ENCODE peak calls at places on chromosomes 6 and 20, in ten cellular contexts. E is astrocyte of the spinal cord; P is choroid plexus epithelial cell; H is astrocyte of the cerebellum; Z is CD4-positive, alpha-beta T cell; Y is HCT116; J is left ventricle myocardium inferior; U is fibroblast of the aortic adventitia; L is suprapubic skin; V is psoas muscle. N is an unnamed sample.

GRCh38 chr6:137776786-137777185 is 90.3 kb upstream of the TNFAIP3 start:
- DNase-seq in E (no peak), J (no peak), Z (no peak), H (no peak), Y (no peak), U (peak; percentile 46), P (peak; percentile 77), L (no peak), V (no peak), N (no peak)

GRCh38 chr20:33626190-33626589 is 35.9 kb upstream of the C20orf144 start:
- DNase-seq in E (no peak), L (no peak), U (no peak), H (no peak), Z (no peak), P (no peak), V (no peak), Y (no peak), J (no peak), N (no peak)

GRCh38 chr20:41329435-41330342 is 10.9 kb upstream of the LPIN3 start:
- DNase-seq in Y (peak; percentile 26), H (peak; percentile 73), P (peak; percentile 95), L (no peak), J (peak; percentile 77), E (peak; percentile 96), U (peak; percentile 92), V (peak; percentile 92), Z (peak; percentile 22), N (peak; percentile 75)

GRCh38 chr6:158620963-158621693 is 23.4 kb downstream of the DYNLT1 start:
- DNase-seq in Z (no peak), J (no peak), P (no peak), E (no peak), Y (no peak), H (no peak), U (no peak), V (no peak), L (no peak), N (no peak)

GRCh38 chr20:59006864-59007757 is at the start of gene CTSZ:
- DNase-seq in E (no peak), Y (no peak), H (no peak), P (peak; percentile 23), L (no peak), V (peak; percentile 82), U (peak; percentile 15), J (peak; percentile 81), Z (no peak), N (peak; percentile 85)

GRCh38 chr20:50930139-50931047 is 844 bp downstream of the ADNP start:
- DNase-seq in P (no peak), L (no peak), U (no peak), V (peak; percentile 70), H (no peak), E (no peak), Y (no peak), J (no peak), Z (peak; percentile 18), N (no peak)

GRCh38 chr6:37541346-37541745 is 41.7 kb upstream of the CCDC167 start:
- DNase-seq in Z (no peak), Y (no peak), E (no peak), H (no peak), V (no peak), P (no peak), L (no peak), J (no peak), U (no peak), N (no peak)

GRCh38 chr20:49188101-49188784 is at the start of gene STAU1:
- DNase-seq in J (peak; percentile 97), V (peak; percentile 98), Z (peak; percentile 88), H (peak; percentile 92), L (peak; percentile 96), E (peak; percentile 97), U (peak; percentile 94), Y (peak; percentile 88), P (peak; percentile 98), N (peak; percentile 99)

GRCh38 chr6:85756982-85757381 is 114.3 kb upstream of the SYNCRIP start:
- DNase-seq in V (no peak), P (peak; percentile 63), Z (no peak), L (no peak), J (no peak), E (peak; percentile 46), U (peak; percentile 72), Y (peak; percentile 22), H (peak; percentile 22), N (no peak)

GRCh38 chr6:89146748-89147715 is 1.2 kb downstream of the PM20D2 start:
- DNase-seq in U (peak; percentile 40), H (no peak), Y (peak; percentile 18), E (peak; percentile 59), Z (no peak), J (no peak), L (no peak), P (peak; percentile 61), V (peak; percentile 70), N (no peak)

GRCh38 chr20:32468313-32468640 is 110.1 kb downstream of the ASXL1 start:
- DNase-seq in Y (no peak), H (no peak), E (no peak), J (peak; percentile 9), U (no peak), Z (no peak), P (no peak), V (no peak), L (no peak), N (no peak)

GRCh38 chr20:32468860-32469259 is 110.7 kb downstream of the ASXL1 start:
- DNase-seq in L (no peak), P (no peak), J (no peak), H (no peak), Z (no peak), U (no peak), Y (no peak), E (no peak), V (no peak), N (no peak)

GRCh38 chr20:32467506-32468312 is 109.6 kb downstream of the ASXL1 start:
- DNase-seq in P (no peak), H (no peak), Y (no peak), V (peak; percentile 48), Z (no peak), L (no peak), J (peak; percentile 26), E (no peak), U (no peak), N (no peak)

GRCh38 chr20:32465092-32465900 is 107.2 kb downstream of the ASXL1 start:
- DNase-seq in H (no peak), Z (no peak), E (peak; percentile 83), U (peak; percentile 73), L (no peak), V (peak; percentile 73), J (peak; percentile 64), Y (no peak), P (peak; percentile 94), N (no peak)

GRCh38 chr20:32466739-32467505 is 108.8 kb downstream of the ASXL1 start:
- DNase-seq in Y (no peak), L (no peak), Z (no peak), V (peak; percentile 31), H (no peak), E (no peak), U (no peak), P (no peak), J (peak; percentile 10), N (no peak)
- TF ChIP-seq CTCF in Y (no peak), L (no peak), Z (no peak), V (no peak), H (no peak), E (no peak), U (no peak), P (no peak), J (no peak), N (no peak)

GRCh38 chr20:14012671-14013070 is 17.4 kb downstream of the MACROD2 start:
- DNase-seq in H (no peak), U (no peak), J (no peak), L (no peak), V (no peak), E (no peak), Z (no peak), P (no peak), Y (no peak), N (no peak)
- TF ChIP-seq CTCF in H (no peak), U (no peak), J (no peak), L (no peak), V (no peak), E (no peak), Z (no peak), P (no peak), Y (no peak), N (no peak)

GRCh38 chr20:36479938-36480337 is 61.4 kb upstream of the MYL9 start:
- DNase-seq in U (no peak), Y (no peak), H (no peak), J (no peak), P (peak; percentile 42), L (no peak), E (no peak), V (no peak), Z (no peak), N (no peak)

GRCh38 chr20:36482044-36482473 is 59.3 kb upstream of the MYL9 start:
- DNase-seq in Y (no peak), V (peak; percentile 90), E (no peak), H (no peak), L (peak; percentile 77), P (no peak), U (no peak), Z (no peak), J (peak; percentile 68), N (no peak)

GRCh38 chr20:36480456-36481048 is 60.8 kb upstream of the MYL9 start:
- DNase-seq in L (no peak), Z (no peak), H (no peak), V (no peak), U (no peak), E (no peak), P (no peak), J (no peak), Y (no peak), N (no peak)

GRCh38 chr20:36483205-36483918 is 58.0 kb upstream of the MYL9 start:
- DNase-seq in U (no peak), E (no peak), L (no peak), V (no peak), J (no peak), Z (no peak), H (no peak), P (no peak), Y (no peak), N (no peak)

GRCh38 chr20:36481380-36482043 is 59.8 kb upstream of the MYL9 start:
- DNase-seq in L (no peak), V (no peak), Z (no peak), U (no peak), H (no peak), Y (no peak), J (no peak), P (no peak), E (no peak), N (no peak)
- TF ChIP-seq CTCF in L (no peak), V (peak; percentile 27), Z (no peak), U (peak; percentile 7), H (no peak), Y (peak; percentile 35), J (peak; percentile 14), P (no peak), E (no peak), N (no peak)

DNA sequence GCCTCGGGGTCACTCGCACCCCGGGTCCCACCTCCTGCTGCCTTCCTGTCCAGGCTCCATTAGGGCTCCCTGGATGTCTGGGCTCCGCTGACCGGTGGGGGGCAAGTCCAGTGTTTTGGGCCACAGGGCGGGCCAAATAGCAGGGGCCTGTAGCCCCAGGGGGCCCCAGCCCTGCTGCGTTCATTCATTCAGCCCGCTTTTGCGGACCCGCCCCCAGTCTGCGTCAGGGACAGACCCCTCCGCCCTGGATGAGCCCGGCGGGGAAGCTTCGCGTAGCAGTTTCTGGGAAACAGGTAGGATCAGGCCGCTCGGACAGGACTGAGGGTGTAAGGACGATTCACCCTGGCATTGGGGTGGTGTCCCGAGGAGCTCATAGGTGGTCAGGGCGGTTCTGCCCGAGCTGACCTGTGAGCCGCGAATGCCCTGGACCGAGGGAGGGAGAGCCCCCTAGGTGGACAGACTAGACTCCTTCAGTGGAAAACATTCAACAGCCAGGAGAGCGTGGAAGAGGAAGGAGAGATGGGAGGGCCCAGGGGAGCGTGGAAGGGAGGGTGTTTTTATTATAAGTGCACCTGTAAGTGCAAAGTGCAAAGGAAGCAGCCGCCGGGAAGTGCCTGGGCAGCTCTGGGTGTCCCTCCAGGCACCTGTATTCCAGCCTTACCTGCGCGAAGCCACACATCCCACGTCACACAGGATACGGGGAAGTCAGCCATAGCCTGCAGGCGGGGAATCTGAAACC is 619 bp downstream of the ENTPD6 start:
- DNase-seq in L (peak; percentile 80), H (no peak), V (peak; percentile 77), Z (peak; percentile 34), Y (peak; percentile 28), U (no peak), E (no peak), J (no peak), P (no peak), N (no peak)
- TF ChIP-seq CTCF in L (no peak), H (no peak), V (no peak), Z (no peak), Y (no peak), U (no peak), E (no peak), J (no peak), P (no peak), N (no peak)